ENCODE peak calls at places on chromosomes 7 and 10, in four cellular contexts. O is adrenal gland, R is pancreas, E is MM.1S. Z is an unnamed sample.

GRCh38 chr7:104106106-104106505 is 101.7 kb downstream of the ORC5 start:
- DNase-seq in O (no peak), R (no peak), E (no peak), Z (no peak)

GRCh38 chr7:94366163-94366562 is 28.5 kb upstream of the COL1A2 start:
- DNase-seq in O (no peak), R (no peak), E (no peak), Z (no peak)

GRCh38 chr7:38756521-38756920 is 125.3 kb upstream of the AMPH start:
- DNase-seq in O (no peak), R (no peak), E (no peak), Z (no peak)

GRCh38 chr10:5068274-5069017 is 25.8 kb upstream of the AKR1C3 start:
- DNase-seq in O (no peak), R (no peak), E (no peak), Z (no peak)

GRCh38 chr7:69670701-69671100 is 72.4 kb downstream of the AUTS2 start:
- DNase-seq in O (peak), R (no peak), E (no peak), Z (no peak)

GRCh38 chr10:33556581-33556980 is 222.1 kb upstream of the NRP1 start:
- DNase-seq in O (no peak), R (no peak), E (no peak), Z (no peak)

GRCh38 chr7:150962743-150963399 is 15.2 kb downstream of the KCNH2 start:
- DNase-seq in O (peak), R (peak), E (peak), Z (peak)

GRCh38 chr10:29841724-29842649 is 207.2 kb upstream of the SVIL start:
- DNase-seq in O (no peak), R (no peak), E (no peak), Z (no peak)

GRCh38 chr10:16566202-16566805 is 44.6 kb upstream of the C1QL3 start:
- DNase-seq in O (no peak), R (no peak), E (no peak), Z (no peak)

GRCh38 chr7:131346885-131347592 is 19.4 kb downstream of the MKLN1 start:
- DNase-seq in O (no peak), R (no peak), E (no peak), Z (no peak)

GRCh38 chr7:26091933-26092332 is 60.1 kb upstream of the NFE2L3 start:
- DNase-seq in O (no peak), R (no peak), E (peak), Z (peak)

GRCh38 chr10:93967756-93968155 is 26.0 kb upstream of the PLCE1 start:
- DNase-seq in O (no peak), R (no peak), E (no peak), Z (no peak)

GRCh38 chr7:131164025-131164899 is 163.4 kb upstream of the MKLN1 start:
- DNase-seq in O (peak), R (no peak), E (no peak), Z (no peak)

GRCh38 chr7:45563804-45564461 is 10.2 kb upstream of the ADCY1 start:
- DNase-seq in O (no peak), R (no peak), E (no peak), Z (no peak)

GRCh38 chr7:18330563-18330962 is 165.0 kb upstream of the HDAC9 start:
- DNase-seq in O (no peak), R (no peak), E (peak), Z (no peak)

GRCh38 chr10:46265981-46266505 is 20.8 kb upstream of the ANTXRL start:
- DNase-seq in O (no peak), R (no peak), E (no peak), Z (no peak)

GRCh38 chr10:22246680-22247391 is 29.0 kb upstream of the EBLN1 start:
- DNase-seq in O (peak), R (no peak), E (no peak), Z (no peak)

GRCh38 chr10:2978111-2978510 is 89.2 kb upstream of the PFKP start:
- DNase-seq in O (no peak), R (no peak), E (no peak), Z (peak)

GRCh38 chr10:48456808-48457761 is 147.8 kb downstream of the ARHGAP22 start:
- DNase-seq in O (no peak), R (peak), E (no peak), Z (no peak)

GRCh38 chr10:4639960-4640359 is 186.0 kb upstream of the AKR1E2 start:
- DNase-seq in O (no peak), R (no peak), E (no peak), Z (no peak)

GRCh38 chr10:44883581-44884331 is 27.4 kb upstream of the TMEM72 start:
- DNase-seq in O (no peak), R (no peak), E (no peak), Z (no peak)

GRCh38 chr10:3873728-3874461 is 88.9 kb upstream of the KLF6 start:
- DNase-seq in O (no peak), R (no peak), E (peak), Z (peak)

GRCh38 chr7:95324396-95324795 is at the start of gene PON1:
- DNase-seq in O (peak), R (peak), E (peak), Z (no peak)

GRCh38 chr10:70551971-70552422 is 50.5 kb downstream of the PRF1 start:
- DNase-seq in O (no peak), R (no peak), E (no peak), Z (no peak)

GRCh38 chr10:89392974-89393373 is 551 bp downstream of the IFIT1 start:
- DNase-seq in O (peak), R (no peak), E (peak), Z (peak)

GRCh38 chr7:22630069-22630468 is 96.9 kb upstream of the IL6 start:
- DNase-seq in O (no peak), R (no peak), E (no peak), Z (no peak)

GRCh38 chr7:114416089-114416990 is 1.7 kb downstream of the FOXP2 start:
- DNase-seq in O (no peak), R (no peak), E (no peak), Z (no peak)

DNA sequence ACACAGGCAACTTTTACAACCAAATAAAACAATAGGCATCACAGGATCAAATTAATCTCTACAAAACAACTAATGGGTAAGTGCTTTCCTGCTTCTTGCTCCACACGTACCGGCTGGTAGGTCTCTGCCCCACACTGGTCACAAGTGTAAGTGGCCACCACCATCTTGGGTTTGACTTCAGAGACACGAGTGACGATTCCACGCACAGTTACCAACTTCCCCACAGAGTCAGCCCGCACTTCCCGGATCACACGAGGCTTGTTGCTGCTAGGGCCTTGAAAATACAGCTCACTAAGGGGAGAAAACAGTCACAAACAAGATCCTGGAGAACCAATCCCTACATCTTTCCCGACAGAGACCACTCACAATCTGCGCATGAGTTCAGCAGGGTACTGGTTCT is 2.3 kb downstream of the MCM7 start:
- DNase-seq in O (no peak), R (no peak), E (no peak), Z (no peak)
- H3K4me3 ChIP-seq in O (no peak), R (peak), E (no peak), Z (no peak)

DNA sequence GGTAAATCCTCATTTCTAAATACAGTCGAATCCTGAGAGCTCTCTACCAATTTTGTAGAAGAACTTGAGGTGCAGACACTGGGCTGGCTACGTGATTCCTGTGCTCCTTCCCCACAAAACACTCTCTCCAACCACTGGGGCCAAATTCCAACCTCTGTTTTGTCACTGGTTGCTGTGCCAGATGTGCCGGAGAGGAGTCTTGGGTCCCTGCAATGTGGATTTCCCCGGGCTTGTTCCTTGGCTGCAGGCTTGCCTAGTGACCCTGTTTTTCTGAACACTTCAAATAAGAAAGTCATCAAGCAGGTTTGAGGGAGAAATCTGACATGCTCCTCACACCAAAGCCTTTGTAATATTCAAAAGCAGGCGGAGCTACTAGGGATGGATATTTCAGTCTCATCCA is 44.4 kb upstream of the AGBL3 start:
- DNase-seq in O (no peak), R (no peak), E (no peak), Z (no peak)
- H3K4me3 ChIP-seq in O (no peak), R (no peak), E (no peak), Z (no peak)

DNA sequence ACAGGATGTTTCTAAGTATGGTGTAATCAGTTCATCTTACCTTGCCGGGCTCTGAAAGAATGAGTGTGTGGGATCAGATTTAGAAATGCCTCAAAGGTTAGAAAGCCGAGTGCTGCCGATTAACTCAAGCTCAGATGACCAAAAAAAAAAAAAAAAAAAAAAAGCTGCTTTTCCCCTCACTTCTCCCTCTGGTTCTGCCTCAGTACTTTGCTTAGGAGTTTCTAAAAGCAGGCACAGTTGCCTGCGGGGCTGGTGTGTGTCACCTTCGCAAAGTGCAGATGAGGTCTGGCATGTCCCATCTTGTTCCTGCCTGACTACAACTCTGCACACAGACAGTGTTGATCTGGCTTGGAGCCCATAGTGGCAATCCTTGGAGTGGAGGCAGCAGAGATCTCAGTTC is 47.0 kb downstream of the KIAA1217 start:
- DNase-seq in O (peak), R (no peak), E (no peak), Z (peak)
- H3K4me3 ChIP-seq in O (no peak), R (no peak), E (no peak), Z (no peak)

GRCh38 chr10:98364432-98365102 is 50.4 kb downstream of the PYROXD2 start:
- DNase-seq in O (no peak), R (no peak), E (no peak), Z (no peak)

GRCh38 chr10:98361131-98361633 is 53.8 kb downstream of the PYROXD2 start:
- DNase-seq in O (peak), R (no peak), E (peak), Z (no peak)

GRCh38 chr10:98363188-98363587 is 51.8 kb downstream of the PYROXD2 start:
- DNase-seq in O (no peak), R (no peak), E (no peak), Z (no peak)

GRCh38 chr10:98365698-98366530 is 49.1 kb downstream of the PYROXD2 start:
- DNase-seq in O (no peak), R (no peak), E (no peak), Z (no peak)

GRCh38 chr10:98361636-98362035 is 53.3 kb downstream of the PYROXD2 start:
- DNase-seq in O (no peak), R (no peak), E (no peak), Z (no peak)
- H3K4me3 ChIP-seq in O (no peak), R (no peak), E (no peak), Z (no peak)

GRCh38 chr10:32445036-32445435 is 904 bp upstream of the CCDC7 start:
- DNase-seq in O (no peak), R (no peak), E (no peak), Z (no peak)
- H3K4me3 ChIP-seq in O (no peak), R (peak), E (peak), Z (peak)

DNA sequence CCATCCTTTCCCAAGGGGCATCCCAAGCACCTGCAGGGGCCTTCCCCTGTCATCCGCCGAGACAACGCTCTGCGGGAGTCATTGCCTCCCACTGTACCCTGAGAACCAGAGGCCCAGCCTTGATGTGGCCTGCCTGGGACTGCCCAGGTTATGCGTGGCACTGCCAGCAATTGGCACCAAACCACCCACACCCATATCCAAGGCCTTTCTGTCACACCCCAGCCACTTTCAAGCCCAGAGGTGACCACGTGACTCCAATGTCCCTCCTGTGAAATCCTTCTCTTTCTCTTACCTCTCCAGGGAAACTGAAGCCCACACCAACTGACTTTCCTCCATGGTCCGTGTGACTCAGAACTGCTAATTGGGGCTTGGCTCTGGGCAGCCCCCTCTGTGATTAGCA is 123.9 kb downstream of the C10orf105 start:
- DNase-seq in O (peak), R (no peak), E (no peak), Z (no peak)
- H3K4me3 ChIP-seq in O (no peak), R (no peak), E (no peak), Z (no peak)

GRCh38 chr10:61901829-61902447 is 439 bp downstream of the ARID5B start:
- DNase-seq in O (peak), R (no peak), E (peak), Z (peak)
- H3K4me3 ChIP-seq in O (peak), R (peak), E (peak), Z (peak)

Z was measured in Jurkat, Clone E6-1.